ENCODE peak calls at places on chromosome 16, in five cellular contexts. I, M, B, R and H are unnamed samples.

GRCh38 chr16:86892509-86892908 is 314.2 kb downstream of the FOXL1 start:
- DNase-seq in I (no peak), M (no peak), B (no peak), R (no peak), H (no peak)

GRCh38 chr16:71491032-71491431 is 1.9 kb upstream of the ZNF19 start:
- DNase-seq in I (no peak), M (no peak), B (no peak), R (no peak), H (no peak)

GRCh38 chr16:54201200-54201599 is 85.4 kb downstream of the IRX3 start:
- DNase-seq in I (no peak), M (no peak), B (no peak), R (no peak), H (no peak)

GRCh38 chr16:11354407-11354732 is 9.1 kb downstream of the RMI2 start:
- DNase-seq in I (no peak), M (no peak), B (no peak), R (no peak), H (no peak)

GRCh38 chr16:734208-734980 is 6.4 kb downstream of the CIAO3 start:
- DNase-seq in I (no peak), M (no peak), B (no peak), R (no peak), H (no peak)

GRCh38 chr16:57377080-57377841 is 5.0 kb downstream of the CX3CL1 start:
- DNase-seq in I (no peak), M (peak), B (no peak), R (peak), H (no peak)

GRCh38 chr16:71883849-71884638 is at the start of gene ZNF821:
- DNase-seq in I (peak), M (peak), B (no peak), R (peak), H (peak)

GRCh38 chr16:56424404-56424765 is 960 bp downstream of the AMFR start:
- DNase-seq in I (no peak), M (no peak), B (no peak), R (peak), H (no peak)

GRCh38 chr16:19094542-19095365 is 19.0 kb upstream of the ITPRIPL2 start:
- DNase-seq in I (no peak), M (peak), B (no peak), R (no peak), H (no peak)

GRCh38 chr16:28876973-28877641 is 1.2 kb upstream of the ATP2A1 start:
- DNase-seq in I (no peak), M (no peak), B (no peak), R (no peak), H (no peak)

GRCh38 chr16:10876799-10877341 is at the start of gene CIITA:
- DNase-seq in I (peak), M (peak), B (peak), R (peak), H (peak)

GRCh38 chr16:23979426-23979825 is 143.6 kb downstream of the PRKCB start:
- DNase-seq in I (no peak), M (no peak), B (no peak), R (no peak), H (no peak)
- TF ChIP-seq CTCF in I (no peak), M (no peak), B (no peak), R (no peak), H (no peak)

DNA sequence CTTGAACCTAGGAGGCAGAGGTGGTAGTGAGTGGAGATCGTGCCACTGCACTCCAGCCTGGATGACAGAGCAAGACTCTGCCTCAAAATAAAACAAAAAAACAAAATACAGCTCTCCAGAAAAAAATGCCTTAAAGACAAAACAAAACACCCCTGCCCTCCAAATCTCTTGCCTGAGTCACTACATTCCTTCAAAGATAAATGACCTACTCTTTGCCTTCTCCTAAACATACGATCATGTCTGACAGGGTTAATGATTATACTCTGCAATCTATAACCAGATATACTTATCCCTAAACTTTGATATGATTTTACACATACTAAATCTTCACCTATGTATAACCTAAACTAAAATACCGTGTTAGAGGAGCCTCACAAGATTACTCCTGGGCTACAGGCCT is 1.4 kb upstream of the SETD6 start:
- DNase-seq in I (no peak), M (no peak), B (no peak), R (no peak), H (no peak)
- H3K4me3 ChIP-seq in I (peak), M (no peak), B (no peak), R (no peak), H (no peak)

GRCh38 chr16:73170587-73170986 is 122.7 kb upstream of the ZFHX3 start:
- DNase-seq in I (no peak), M (no peak), B (no peak), R (no peak), H (no peak)

GRCh38 chr16:73171380-73171779 is 123.5 kb upstream of the ZFHX3 start:
- DNase-seq in I (no peak), M (no peak), B (no peak), R (no peak), H (no peak)

GRCh38 chr16:73171901-73172619 is 124.1 kb upstream of the ZFHX3 start:
- DNase-seq in I (no peak), M (no peak), B (no peak), R (no peak), H (no peak)

GRCh38 chr16:73173396-73173795 is 125.5 kb upstream of the ZFHX3 start:
- DNase-seq in I (peak), M (no peak), B (no peak), R (no peak), H (no peak)

DNA sequence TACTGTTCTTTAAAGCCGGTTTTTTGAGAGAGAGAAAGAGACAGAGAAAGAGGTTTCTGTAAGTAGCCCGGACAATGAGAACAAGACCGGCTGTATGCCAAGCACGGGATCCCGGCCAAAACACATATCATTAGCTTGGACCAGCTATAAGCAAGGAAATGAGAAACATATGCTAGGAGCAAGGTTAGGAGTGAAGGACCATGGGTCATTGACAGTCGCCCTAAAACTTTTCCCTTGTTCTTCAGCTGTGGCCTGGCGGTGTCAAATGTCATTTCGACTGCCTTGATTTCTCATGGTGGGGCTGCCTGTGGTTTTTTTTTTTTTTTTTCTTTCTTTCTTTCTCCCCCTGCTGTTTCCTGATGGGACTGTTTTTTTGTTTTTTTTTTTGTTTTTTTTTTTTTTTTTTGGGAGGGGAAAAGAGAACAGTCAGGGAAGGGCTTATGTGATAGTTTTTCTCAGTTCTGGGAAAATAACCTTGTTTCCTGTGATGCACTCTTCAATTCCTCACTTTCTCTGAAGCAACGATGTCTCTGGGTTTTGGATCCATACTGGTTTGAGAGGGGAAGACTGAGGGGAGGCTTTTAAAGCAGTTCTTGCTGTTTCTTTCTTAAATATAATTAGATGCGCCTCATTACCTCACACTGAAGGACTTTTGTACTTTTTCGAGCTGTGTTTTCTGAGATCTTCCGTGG is 124.8 kb upstream of the ZFHX3 start:
- DNase-seq in I (peak), M (peak), B (no peak), R (peak), H (peak)
- TF ChIP-seq CTCF in I (peak), M (peak), B (peak), R (peak), H (peak)

GRCh38 chr16:83954577-83955016 is 1.6 kb downstream of the OSGIN1 start:
- DNase-seq in I (peak), M (peak), B (peak), R (peak), H (no peak)
- H3K4me3 ChIP-seq in I (peak), M (peak), B (peak), R (peak), H (no peak)

DNA sequence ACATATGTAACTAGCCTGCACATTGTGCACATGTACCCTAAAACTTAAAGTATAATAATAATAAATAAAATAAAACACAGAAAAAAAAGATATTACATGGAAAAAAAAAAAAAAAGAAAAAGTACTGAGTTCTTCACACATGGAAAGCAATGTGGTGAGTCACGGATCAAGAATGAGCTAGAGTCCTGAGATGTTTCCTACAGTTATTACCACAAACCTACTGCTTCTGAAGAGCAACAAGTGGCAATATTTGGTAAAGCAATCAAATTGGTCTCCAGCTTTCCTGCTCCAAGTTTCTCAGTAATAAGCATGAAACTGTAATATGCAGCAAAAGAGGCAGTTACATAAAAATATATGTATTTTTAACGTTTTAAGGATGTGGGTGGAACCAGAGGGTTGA is 223.3 kb upstream of the SALL1 start:
- DNase-seq in I (no peak), M (peak), B (no peak), R (peak), H (peak)
- TF ChIP-seq CTCF in I (no peak), M (no peak), B (no peak), R (no peak), H (peak)

GRCh38 chr16:4385066-4385788 is 13.6 kb downstream of the VASN start:
- DNase-seq in I (no peak), M (no peak), B (no peak), R (no peak), H (no peak)

GRCh38 chr16:4386951-4387565 is 15.4 kb downstream of the VASN start:
- DNase-seq in I (no peak), M (peak), B (no peak), R (no peak), H (no peak)

GRCh38 chr16:4386452-4386813 is 14.8 kb downstream of the VASN start:
- DNase-seq in I (no peak), M (no peak), B (no peak), R (no peak), H (no peak)

GRCh38 chr16:4384497-4384896 is 12.8 kb downstream of the VASN start:
- DNase-seq in I (peak), M (no peak), B (no peak), R (no peak), H (no peak)

DNA sequence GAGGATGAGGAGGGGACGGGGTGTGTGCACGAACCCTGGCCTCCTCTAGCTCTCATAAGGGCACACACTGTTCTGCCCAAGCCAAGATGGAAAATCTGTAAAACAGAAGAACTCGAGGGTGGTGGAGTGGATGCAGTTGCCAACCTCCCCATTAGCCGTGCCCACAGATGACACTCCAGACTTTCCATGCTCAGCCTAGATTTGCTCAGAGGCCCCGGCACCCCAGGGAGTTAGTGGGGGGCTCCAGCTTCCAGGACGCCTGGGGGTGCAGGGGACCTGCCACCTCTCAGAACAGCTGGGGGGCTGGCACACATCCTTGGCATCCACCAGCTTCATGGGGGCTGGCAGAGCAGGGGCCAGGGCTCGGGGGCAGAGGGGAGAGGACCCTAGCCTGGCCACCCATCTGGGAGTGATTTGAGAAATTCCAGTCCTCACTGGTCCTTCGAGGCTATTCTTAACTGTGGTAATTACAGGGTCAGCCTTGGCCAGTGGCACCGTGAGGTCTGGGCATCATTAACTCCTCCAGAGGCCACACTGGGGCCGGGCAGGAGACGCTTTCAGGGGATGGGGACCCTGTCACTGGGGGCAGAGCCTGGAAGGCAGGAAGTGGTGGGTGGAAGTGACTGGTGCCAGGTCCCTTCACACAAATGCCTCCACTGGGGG is 14.3 kb downstream of the VASN start:
- DNase-seq in I (no peak), M (no peak), B (no peak), R (no peak), H (no peak)
- H3K4me3 ChIP-seq in I (no peak), M (no peak), B (no peak), R (no peak), H (no peak)

DNA sequence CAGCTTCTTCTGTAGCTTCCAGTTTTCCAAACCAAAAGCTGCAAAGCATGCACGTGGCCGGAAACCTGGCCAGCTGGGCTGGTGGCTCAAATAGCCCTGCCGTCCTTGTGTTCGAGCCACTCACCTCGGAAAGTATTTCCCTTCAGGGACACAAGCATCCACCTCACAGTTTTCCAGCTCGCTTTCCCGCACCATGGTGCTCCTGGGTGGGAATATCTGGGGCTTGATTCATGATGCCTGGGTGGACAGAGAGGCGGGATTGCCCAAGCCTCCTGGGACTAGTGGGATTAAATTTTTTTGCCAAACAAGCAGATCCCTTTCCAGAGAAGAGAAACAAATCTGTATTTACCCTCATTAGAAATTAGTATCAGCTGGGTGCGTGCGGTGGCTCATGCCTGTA is 7.1 kb upstream of the MVD start:
- DNase-seq in I (no peak), M (no peak), B (no peak), R (no peak), H (no peak)
- TF ChIP-seq CTCF in I (no peak), M (no peak), B (no peak), R (no peak), H (no peak)

GRCh38 chr16:85293899-85294642 is 181.8 kb upstream of the CIBAR2 start:
- DNase-seq in I (no peak), M (no peak), B (no peak), R (no peak), H (no peak)

GRCh38 chr16:85290626-85291301 is 178.5 kb upstream of the CIBAR2 start:
- DNase-seq in I (no peak), M (no peak), B (no peak), R (no peak), H (no peak)

GRCh38 chr16:85289760-85290625 is 177.7 kb upstream of the CIBAR2 start:
- DNase-seq in I (no peak), M (no peak), B (no peak), R (no peak), H (no peak)

GRCh38 chr16:85288869-85289660 is 176.8 kb upstream of the CIBAR2 start:
- DNase-seq in I (no peak), M (no peak), B (no peak), R (no peak), H (no peak)

DNA sequence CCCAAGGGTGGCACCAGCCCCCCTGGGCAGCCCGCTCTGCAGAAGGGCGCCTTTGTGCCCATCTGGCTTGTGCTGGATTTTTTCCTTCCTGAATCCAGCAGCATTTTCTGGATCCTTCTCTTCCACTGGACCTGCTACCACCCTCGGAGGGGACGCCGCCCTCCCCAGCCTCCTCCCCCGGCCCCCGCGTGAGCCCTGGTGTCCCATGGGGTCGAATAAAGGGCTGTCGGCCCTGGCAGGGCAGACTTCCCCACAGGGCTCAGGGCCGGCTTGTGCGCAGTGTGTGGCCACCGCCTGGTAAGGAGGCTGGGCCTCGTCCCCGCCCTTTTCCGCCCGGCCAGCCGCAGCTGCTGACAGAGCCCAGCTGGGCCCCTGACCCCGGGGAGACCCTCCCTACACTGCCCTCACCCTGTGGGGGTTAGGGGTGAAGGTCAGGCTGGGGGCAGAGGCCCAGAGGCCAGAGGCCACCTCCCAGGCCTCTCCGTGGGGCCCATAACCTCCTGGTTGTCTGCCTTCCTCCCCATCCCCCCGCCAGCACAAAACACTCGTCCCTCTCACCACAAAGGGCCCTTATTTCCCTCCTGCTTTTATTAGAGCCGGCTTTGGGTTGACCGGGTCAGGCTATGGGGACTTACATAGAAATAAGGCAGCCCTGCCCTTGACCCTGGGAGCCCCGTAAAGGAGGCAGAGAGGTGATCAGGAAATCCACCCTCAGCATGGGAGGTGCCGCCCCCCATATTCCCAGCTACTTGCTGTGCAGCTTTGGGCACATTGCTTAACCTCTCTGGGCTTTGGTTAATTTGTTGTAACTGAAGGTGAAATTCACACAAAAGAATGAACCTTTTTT is 179.3 kb upstream of the CIBAR2 start:
- DNase-seq in I (peak), M (no peak), B (no peak), R (no peak), H (no peak)
- H3K4me3 ChIP-seq in I (no peak), M (no peak), B (no peak), R (no peak), H (no peak)

DNA sequence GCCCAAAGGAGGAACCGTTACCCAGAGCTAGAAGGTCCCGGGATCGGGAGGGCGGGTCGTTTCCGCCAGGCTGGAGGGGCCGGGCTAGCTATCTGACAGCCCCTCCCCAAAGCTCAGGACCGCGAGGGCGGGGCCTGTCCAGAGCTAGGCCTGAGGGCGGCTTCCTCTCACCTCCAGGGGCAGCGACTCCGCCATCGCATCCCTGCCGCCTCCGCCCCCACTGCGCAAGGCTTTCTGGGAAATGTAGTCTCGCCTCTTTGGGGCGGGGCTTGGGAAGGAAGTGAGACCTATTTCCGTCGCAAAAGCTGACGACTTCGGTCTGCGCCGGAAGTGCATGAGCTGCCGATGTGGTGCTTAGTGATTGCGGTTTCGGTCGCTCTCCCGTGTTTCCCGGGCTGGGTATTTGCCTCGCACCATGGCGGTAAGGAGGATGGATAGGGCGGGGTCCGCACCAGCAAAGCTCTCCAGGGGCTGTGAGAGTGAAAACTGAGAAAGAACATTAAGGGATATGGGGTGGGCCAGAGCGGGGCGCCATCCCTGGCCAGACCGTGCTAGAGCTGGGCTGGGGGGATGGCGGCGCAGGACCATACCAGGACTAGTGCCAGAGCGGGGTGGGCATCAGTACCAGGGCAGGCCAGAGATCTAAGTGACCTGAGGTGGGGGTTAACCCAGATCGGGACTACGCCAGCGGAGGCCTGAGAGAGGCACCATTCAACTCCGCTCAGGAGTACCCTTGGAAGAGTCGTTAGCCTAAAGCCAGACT is at the start of gene TMEM208:
- DNase-seq in I (peak), M (peak), B (peak), R (peak), H (peak)
- TF ChIP-seq CTCF in I (peak), M (peak), B (no peak), R (peak), H (peak)

GRCh38 chr16:81836279-81837054 is 57.4 kb downstream of the PLCG2 start:
- DNase-seq in I (no peak), M (no peak), B (no peak), R (no peak), H (no peak)
- H3K4me3 ChIP-seq in I (no peak), M (no peak), B (no peak), R (no peak), H (no peak)